ENCODE peak calls at places on chromosomes 2 and 18, in four cellular contexts. One of them, this sample, is unnamed.

GRCh38 chr2:15555839-15556238 is 5.3 kb downstream of the NBAS start:
- DNase-seq in GM12864: no peak
- DNase-seq in fibroblast of lung: no peak
- DNase-seq in left ventricle myocardium inferior: no peak
- DNase-seq in this sample: no peak

GRCh38 chr2:101036562-101036961 is 34.5 kb downstream of the RPL31 start:
- DNase-seq in GM12864: no peak
- DNase-seq in fibroblast of lung: peak
- DNase-seq in left ventricle myocardium inferior: no peak
- DNase-seq in this sample: peak

GRCh38 chr2:29844713-29845320 is 76.6 kb downstream of the ALK start:
- DNase-seq in GM12864: no peak
- DNase-seq in fibroblast of lung: peak
- DNase-seq in left ventricle myocardium inferior: no peak
- DNase-seq in this sample: no peak

GRCh38 chr2:234686088-234686890 is 189.4 kb upstream of the ARL4C start:
- DNase-seq in GM12864: no peak
- DNase-seq in fibroblast of lung: peak
- DNase-seq in left ventricle myocardium inferior: no peak
- DNase-seq in this sample: no peak

GRCh38 chr2:238924032-238924431 is 76.1 kb downstream of the TWIST2 start:
- DNase-seq in GM12864: no peak
- DNase-seq in fibroblast of lung: no peak
- DNase-seq in left ventricle myocardium inferior: no peak
- DNase-seq in this sample: no peak

GRCh38 chr2:10289352-10289751 is 13.4 kb upstream of the HPCAL1 start:
- DNase-seq in GM12864: no peak
- DNase-seq in fibroblast of lung: no peak
- DNase-seq in left ventricle myocardium inferior: no peak
- DNase-seq in this sample: no peak

GRCh38 chr2:236875906-236876505 is 209.7 kb upstream of the COPS8 start:
- DNase-seq in GM12864: no peak
- DNase-seq in fibroblast of lung: no peak
- DNase-seq in left ventricle myocardium inferior: no peak
- DNase-seq in this sample: no peak

GRCh38 chr2:96083064-96083889 is 33.1 kb downstream of the ADRA2B start:
- DNase-seq in GM12864: no peak
- DNase-seq in fibroblast of lung: no peak
- DNase-seq in left ventricle myocardium inferior: peak
- DNase-seq in this sample: no peak

GRCh38 chr18:55384551-55385275 is 203.3 kb downstream of the TCF4 start:
- DNase-seq in GM12864: peak
- DNase-seq in fibroblast of lung: peak
- DNase-seq in left ventricle myocardium inferior: no peak
- DNase-seq in this sample: peak

GRCh38 chr2:195018462-195018861 is 638.6 kb upstream of the SLC39A10 start:
- DNase-seq in GM12864: no peak
- DNase-seq in fibroblast of lung: no peak
- DNase-seq in left ventricle myocardium inferior: no peak
- DNase-seq in this sample: no peak

GRCh38 chr2:195021704-195022513 is 635.1 kb upstream of the SLC39A10 start:
- DNase-seq in GM12864: no peak
- DNase-seq in fibroblast of lung: peak
- DNase-seq in left ventricle myocardium inferior: no peak
- DNase-seq in this sample: no peak

GRCh38 chr2:195016821-195017220 is 640.2 kb upstream of the SLC39A10 start:
- DNase-seq in GM12864: no peak
- DNase-seq in fibroblast of lung: peak
- DNase-seq in left ventricle myocardium inferior: no peak
- DNase-seq in this sample: no peak

GRCh38 chr2:195022514-195022842 is 634.5 kb upstream of the SLC39A10 start:
- DNase-seq in GM12864: no peak
- DNase-seq in fibroblast of lung: no peak
- DNase-seq in left ventricle myocardium inferior: no peak
- DNase-seq in this sample: no peak

DNA sequence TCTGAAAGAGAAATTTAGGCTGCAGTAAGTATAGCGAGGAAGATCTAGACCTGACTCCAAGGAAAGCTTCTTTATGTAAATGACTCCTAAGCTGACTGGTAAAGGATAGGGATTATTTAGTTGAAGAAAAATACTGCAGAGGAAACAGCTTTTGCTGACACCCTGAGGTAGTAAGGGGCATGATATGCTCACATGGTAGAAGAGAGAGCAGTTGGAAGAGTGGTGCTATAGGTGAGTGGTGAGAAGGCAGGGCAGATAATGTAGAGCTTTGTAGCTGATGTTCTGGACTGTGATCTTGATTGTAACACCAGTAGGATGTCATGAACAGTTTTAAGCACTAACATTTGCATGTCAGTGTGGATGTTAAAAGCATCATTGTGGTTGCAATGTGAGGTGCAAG is 639.1 kb upstream of the SLC39A10 start:
- DNase-seq in GM12864: no peak
- DNase-seq in fibroblast of lung: no peak
- DNase-seq in left ventricle myocardium inferior: no peak
- DNase-seq in this sample: no peak
- TF ChIP-seq CTCF in GM12864: no peak
- TF ChIP-seq CTCF in fibroblast of lung: no peak
- TF ChIP-seq CTCF in left ventricle myocardium inferior: no peak
- TF ChIP-seq CTCF in this sample: no peak

DNA sequence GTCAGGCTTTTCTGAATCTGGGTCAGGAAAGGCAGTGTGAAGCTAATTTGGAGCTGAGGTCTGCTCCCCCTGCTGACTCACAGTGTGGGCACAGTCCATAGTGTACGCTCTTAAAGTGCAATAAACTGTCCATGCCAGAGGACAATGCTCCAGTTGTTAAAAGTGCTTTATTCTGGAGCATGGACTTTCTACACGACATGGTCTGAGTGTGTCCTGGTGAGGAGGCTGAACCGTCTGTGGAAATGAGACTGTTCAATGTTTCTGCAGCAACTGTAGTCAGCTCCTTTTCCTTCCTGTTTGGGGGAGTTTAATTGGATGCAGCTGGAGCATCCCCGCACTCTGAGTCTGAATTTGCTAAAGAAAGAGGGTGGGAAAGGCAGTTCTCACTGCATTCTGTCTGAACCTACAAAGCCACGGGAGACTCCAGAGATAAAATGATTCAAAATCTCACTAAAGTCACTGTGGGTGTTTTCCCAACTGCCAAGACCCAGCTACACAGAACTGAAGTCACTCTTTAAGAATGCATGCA is 110.2 kb upstream of the TRIB2 start:
- DNase-seq in GM12864: no peak
- DNase-seq in fibroblast of lung: peak
- DNase-seq in left ventricle myocardium inferior: no peak
- DNase-seq in this sample: peak
- TF ChIP-seq CTCF in GM12864: no peak
- TF ChIP-seq CTCF in fibroblast of lung: peak
- TF ChIP-seq CTCF in left ventricle myocardium inferior: peak
- TF ChIP-seq CTCF in this sample: peak

DNA sequence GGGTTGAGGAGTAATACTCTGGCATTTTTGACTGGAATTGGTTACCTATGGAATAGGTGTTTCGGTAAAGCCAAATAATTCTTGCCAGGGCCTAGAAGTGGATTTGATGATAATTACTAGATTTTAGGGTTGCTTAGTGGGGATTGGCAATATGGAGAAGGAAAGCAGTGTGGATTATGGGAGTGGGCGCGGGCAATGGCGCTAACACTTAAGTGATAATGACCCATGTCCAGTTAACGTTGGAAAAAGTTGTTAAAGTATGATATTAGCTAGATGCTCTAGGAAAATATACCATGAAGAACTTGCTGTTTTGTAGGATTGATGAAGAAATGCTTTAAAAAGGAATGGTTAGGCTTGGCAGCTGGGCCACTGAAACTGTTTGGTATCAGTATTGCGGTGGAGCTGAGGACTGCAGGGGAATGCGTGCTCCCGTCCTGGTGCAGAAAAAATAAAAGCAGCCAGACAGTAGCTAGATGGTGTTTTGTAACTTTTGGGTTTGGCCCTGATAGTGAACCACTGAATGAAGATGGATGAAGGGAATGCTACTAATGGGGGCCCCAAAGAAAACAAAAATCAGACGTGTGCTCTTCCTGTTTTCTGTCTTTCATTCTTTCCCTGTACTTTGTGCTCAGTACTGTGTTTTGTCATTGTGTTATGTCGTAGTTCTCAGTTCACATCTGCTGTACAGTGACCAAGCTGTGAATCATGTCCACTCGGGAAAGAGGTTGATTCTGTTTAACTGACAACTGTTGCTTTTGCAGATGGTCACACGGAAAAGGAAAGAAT is 937 bp downstream of the INSIG2 start:
- DNase-seq in GM12864: no peak
- DNase-seq in fibroblast of lung: peak
- DNase-seq in left ventricle myocardium inferior: no peak
- DNase-seq in this sample: peak
- TF ChIP-seq CTCF in GM12864: peak
- TF ChIP-seq CTCF in fibroblast of lung: peak
- TF ChIP-seq CTCF in left ventricle myocardium inferior: peak
- TF ChIP-seq CTCF in this sample: peak

GRCh38 chr2:27354597-27354927 is 2.0 kb downstream of the GTF3C2 start:
- DNase-seq in GM12864: no peak
- DNase-seq in fibroblast of lung: no peak
- DNase-seq in left ventricle myocardium inferior: no peak
- DNase-seq in this sample: no peak

GRCh38 chr2:27356056-27356381 is 545 bp downstream of the GTF3C2 start:
- DNase-seq in GM12864: peak
- DNase-seq in fibroblast of lung: peak
- DNase-seq in left ventricle myocardium inferior: no peak
- DNase-seq in this sample: peak

GRCh38 chr2:27351802-27352598 is 4.6 kb downstream of the GTF3C2 start:
- DNase-seq in GM12864: no peak
- DNase-seq in fibroblast of lung: no peak
- DNase-seq in left ventricle myocardium inferior: no peak
- DNase-seq in this sample: no peak

GRCh38 chr2:27353762-27354596 is 2.6 kb downstream of the GTF3C2 start:
- DNase-seq in GM12864: no peak
- DNase-seq in fibroblast of lung: peak
- DNase-seq in left ventricle myocardium inferior: no peak
- DNase-seq in this sample: peak

GRCh38 chr2:27356382-27357181 is at the start of gene GTF3C2:
- DNase-seq in GM12864: peak
- DNase-seq in fibroblast of lung: peak
- DNase-seq in left ventricle myocardium inferior: peak
- DNase-seq in this sample: peak
- TF ChIP-seq CTCF in GM12864: no peak
- TF ChIP-seq CTCF in fibroblast of lung: no peak
- TF ChIP-seq CTCF in left ventricle myocardium inferior: peak
- TF ChIP-seq CTCF in this sample: peak

This sample was measured in HFFc6.